ENCODE peak calls at places on chromosomes 13 and 19, in eight cellular contexts. X, C, B, P, V, W, A and E are unnamed samples.

GRCh38 chr19:38799104-38799503 is 10.1 kb downstream of the LGALS7B start:
- DNase-seq in W (no peak), B (no peak), V (no peak), X (no peak), A (peak; percentile 51), P (no peak), C (no peak), E (no peak)

GRCh38 chr19:53872762-53873161 is 5.1 kb downstream of the MYADM start:
- DNase-seq in W (no peak), X (no peak), P (no peak), C (no peak), A (no peak), V (no peak), B (no peak), E (no peak)

GRCh38 chr19:7575426-7576040 is 20.1 kb upstream of the CAMSAP3 start:
- DNase-seq in V (no peak), W (peak; percentile 15), B (no peak), C (no peak), A (no peak), P (no peak), X (no peak), E (no peak)

GRCh38 chr13:71879129-71879535 is 12.1 kb upstream of the DACH1 start:
- DNase-seq in B (no peak), P (no peak), A (no peak), C (peak; percentile 26), W (peak; percentile 46), V (no peak), X (peak; percentile 48), E (peak; percentile 55)

GRCh38 chr13:24459234-24459633 is 53.3 kb downstream of the PARP4 start:
- DNase-seq in V (no peak), C (no peak), X (no peak), A (no peak), B (no peak), W (no peak), P (peak; percentile 35), E (no peak)

GRCh38 chr13:109198585-109198984 is 569.2 kb downstream of the MYO16 start:
- DNase-seq in B (no peak), V (no peak), W (peak; percentile 48), X (no peak), A (no peak), C (no peak), P (no peak), E (no peak)

GRCh38 chr13:99911965-99912566 is 59.5 kb downstream of the ZIC5 start:
- DNase-seq in W (no peak), C (no peak), A (no peak), P (no peak), X (no peak), B (no peak), V (no peak), E (peak; percentile 75)

GRCh38 chr19:45450042-45450380 is 17.8 kb upstream of the FOSB start:
- DNase-seq in B (no peak), P (no peak), A (no peak), V (no peak), W (no peak), X (no peak), C (no peak), E (no peak)

GRCh38 chr19:16213076-16213475 is 15.4 kb downstream of the AP1M1 start:
- DNase-seq in P (no peak), V (no peak), X (no peak), W (no peak), C (no peak), B (no peak), A (no peak), E (no peak)

GRCh38 chr13:99354371-99354951 is 47.3 kb upstream of the GPR183 start:
- DNase-seq in V (no peak), P (no peak), B (no peak), A (no peak), X (no peak), W (no peak), C (no peak), E (no peak)

GRCh38 chr13:39483326-39483725 is 119.7 kb downstream of the LHFPL6 start:
- DNase-seq in C (no peak), V (no peak), X (no peak), W (no peak), P (peak; percentile 35), A (no peak), B (no peak), E (no peak)

GRCh38 chr19:3118232-3119070 is 17.4 kb upstream of the GNA15 start:
- DNase-seq in X (no peak), C (no peak), W (no peak), B (no peak), V (no peak), A (no peak), P (no peak), E (no peak)